ENCODE peak calls at places on chromosomes 7 and 10, in nine cellular contexts. One of them, this sample, is unnamed.

GRCh38 chr10:103502849-103503660 is 9.6 kb downstream of the NEURL1 start:
- DNase-seq in heart left ventricle: no peak
- DNase-seq in body of pancreas: no peak
- DNase-seq in breast epithelium: no peak
- DNase-seq in Peyer's patch: no peak
- DNase-seq in suprapubic skin: no peak
- DNase-seq in K562: no peak
- DNase-seq in spleen: peak; percentile 63
- DNase-seq in HCT116: no peak
- DNase-seq in this sample: no peak

GRCh38 chr7:29622335-29623265 is 59.0 kb downstream of the PRR15 start:
- DNase-seq in heart left ventricle: no peak
- DNase-seq in body of pancreas: no peak
- DNase-seq in breast epithelium: no peak
- DNase-seq in Peyer's patch: no peak
- DNase-seq in suprapubic skin: no peak
- DNase-seq in K562: no peak
- DNase-seq in spleen: no peak
- DNase-seq in HCT116: peak; percentile 83
- DNase-seq in this sample: no peak

GRCh38 chr10:101014230-101014884 is 14.7 kb downstream of the LZTS2 start:
- DNase-seq in heart left ventricle: peak; percentile 78
- DNase-seq in body of pancreas: peak; percentile 81
- DNase-seq in breast epithelium: peak; percentile 85
- DNase-seq in Peyer's patch: peak; percentile 87
- DNase-seq in suprapubic skin: peak; percentile 90
- DNase-seq in K562: peak; percentile 65
- DNase-seq in spleen: peak; percentile 93
- DNase-seq in HCT116: no peak
- DNase-seq in this sample: peak; percentile 73

GRCh38 chr10:120931999-120932398 is 80.8 kb downstream of the WDR11 start:
- DNase-seq in heart left ventricle: no peak
- DNase-seq in body of pancreas: no peak
- DNase-seq in breast epithelium: no peak
- DNase-seq in Peyer's patch: no peak
- DNase-seq in suprapubic skin: no peak
- DNase-seq in K562: no peak
- DNase-seq in spleen: no peak
- DNase-seq in HCT116: no peak
- DNase-seq in this sample: no peak

GRCh38 chr7:99459087-99459486 is 6.9 kb downstream of the ATP5MF start:
- DNase-seq in heart left ventricle: no peak
- DNase-seq in body of pancreas: no peak
- DNase-seq in breast epithelium: no peak
- DNase-seq in Peyer's patch: no peak
- DNase-seq in suprapubic skin: no peak
- DNase-seq in K562: no peak
- DNase-seq in spleen: no peak
- DNase-seq in HCT116: no peak
- DNase-seq in this sample: no peak

GRCh38 chr10:67284589-67284988 is 358.8 kb downstream of the LRRTM3 start:
- DNase-seq in heart left ventricle: no peak
- DNase-seq in body of pancreas: no peak
- DNase-seq in breast epithelium: no peak
- DNase-seq in Peyer's patch: no peak
- DNase-seq in suprapubic skin: no peak
- DNase-seq in K562: no peak
- DNase-seq in spleen: no peak
- DNase-seq in HCT116: no peak
- DNase-seq in this sample: no peak

GRCh38 chr7:153567426-153567825 is 484.8 kb upstream of the DPP6 start:
- DNase-seq in heart left ventricle: peak; percentile 66
- DNase-seq in body of pancreas: peak; percentile 16
- DNase-seq in breast epithelium: no peak
- DNase-seq in Peyer's patch: no peak
- DNase-seq in suprapubic skin: no peak
- DNase-seq in K562: no peak
- DNase-seq in spleen: no peak
- DNase-seq in HCT116: no peak
- DNase-seq in this sample: no peak

GRCh38 chr10:87923233-87923632 is 59.8 kb downstream of the PTEN start:
- DNase-seq in heart left ventricle: no peak
- DNase-seq in body of pancreas: no peak
- DNase-seq in breast epithelium: no peak
- DNase-seq in Peyer's patch: no peak
- DNase-seq in suprapubic skin: no peak
- DNase-seq in K562: no peak
- DNase-seq in spleen: no peak
- DNase-seq in HCT116: no peak
- DNase-seq in this sample: no peak

GRCh38 chr7:157427811-157428553 is 91.2 kb downstream of the DNAJB6 start:
- DNase-seq in heart left ventricle: peak; percentile 17
- DNase-seq in body of pancreas: peak; percentile 8
- DNase-seq in breast epithelium: no peak
- DNase-seq in Peyer's patch: no peak
- DNase-seq in suprapubic skin: no peak
- DNase-seq in K562: no peak
- DNase-seq in spleen: peak; percentile 62
- DNase-seq in HCT116: no peak
- DNase-seq in this sample: no peak

GRCh38 chr7:2763607-2764006 is 75.6 kb downstream of the AMZ1 start:
- DNase-seq in heart left ventricle: no peak
- DNase-seq in body of pancreas: no peak
- DNase-seq in breast epithelium: no peak
- DNase-seq in Peyer's patch: no peak
- DNase-seq in suprapubic skin: no peak
- DNase-seq in K562: no peak
- DNase-seq in spleen: no peak
- DNase-seq in HCT116: no peak
- DNase-seq in this sample: no peak

GRCh38 chr7:101968720-101969466 is 151.5 kb downstream of the CUX1 start:
- DNase-seq in heart left ventricle: no peak
- DNase-seq in body of pancreas: no peak
- DNase-seq in breast epithelium: no peak
- DNase-seq in Peyer's patch: no peak
- DNase-seq in suprapubic skin: no peak
- DNase-seq in K562: no peak
- DNase-seq in spleen: peak; percentile 32
- DNase-seq in HCT116: no peak
- DNase-seq in this sample: no peak

GRCh38 chr7:44754802-44755697 is 6.4 kb downstream of the ZMIZ2 start:
- DNase-seq in heart left ventricle: no peak
- DNase-seq in body of pancreas: no peak
- DNase-seq in breast epithelium: no peak
- DNase-seq in Peyer's patch: peak; percentile 45
- DNase-seq in suprapubic skin: no peak
- DNase-seq in K562: no peak
- DNase-seq in spleen: peak; percentile 67
- DNase-seq in HCT116: no peak
- DNase-seq in this sample: no peak

GRCh38 chr7:13467111-13467547 is 522.3 kb downstream of the ETV1 start:
- DNase-seq in heart left ventricle: no peak
- DNase-seq in body of pancreas: no peak
- DNase-seq in breast epithelium: no peak
- DNase-seq in Peyer's patch: no peak
- DNase-seq in suprapubic skin: no peak
- DNase-seq in K562: no peak
- DNase-seq in spleen: no peak
- DNase-seq in HCT116: no peak
- DNase-seq in this sample: no peak

GRCh38 chr7:85125160-85125559 is 61.7 kb downstream of the SEMA3D start:
- DNase-seq in heart left ventricle: no peak
- DNase-seq in body of pancreas: no peak
- DNase-seq in breast epithelium: no peak
- DNase-seq in Peyer's patch: no peak
- DNase-seq in suprapubic skin: no peak
- DNase-seq in K562: no peak
- DNase-seq in spleen: no peak
- DNase-seq in HCT116: no peak
- DNase-seq in this sample: no peak
- TF ChIP-seq POLR2A in heart left ventricle: no peak
- TF ChIP-seq POLR2A in body of pancreas: no peak
- TF ChIP-seq POLR2A in breast epithelium: no peak
- TF ChIP-seq POLR2A in Peyer's patch: no peak
- TF ChIP-seq POLR2A in suprapubic skin: no peak
- TF ChIP-seq POLR2A in K562: no peak
- TF ChIP-seq POLR2A in spleen: no peak
- TF ChIP-seq POLR2A in HCT116: no peak
- TF ChIP-seq POLR2A in this sample: no peak

DNA sequence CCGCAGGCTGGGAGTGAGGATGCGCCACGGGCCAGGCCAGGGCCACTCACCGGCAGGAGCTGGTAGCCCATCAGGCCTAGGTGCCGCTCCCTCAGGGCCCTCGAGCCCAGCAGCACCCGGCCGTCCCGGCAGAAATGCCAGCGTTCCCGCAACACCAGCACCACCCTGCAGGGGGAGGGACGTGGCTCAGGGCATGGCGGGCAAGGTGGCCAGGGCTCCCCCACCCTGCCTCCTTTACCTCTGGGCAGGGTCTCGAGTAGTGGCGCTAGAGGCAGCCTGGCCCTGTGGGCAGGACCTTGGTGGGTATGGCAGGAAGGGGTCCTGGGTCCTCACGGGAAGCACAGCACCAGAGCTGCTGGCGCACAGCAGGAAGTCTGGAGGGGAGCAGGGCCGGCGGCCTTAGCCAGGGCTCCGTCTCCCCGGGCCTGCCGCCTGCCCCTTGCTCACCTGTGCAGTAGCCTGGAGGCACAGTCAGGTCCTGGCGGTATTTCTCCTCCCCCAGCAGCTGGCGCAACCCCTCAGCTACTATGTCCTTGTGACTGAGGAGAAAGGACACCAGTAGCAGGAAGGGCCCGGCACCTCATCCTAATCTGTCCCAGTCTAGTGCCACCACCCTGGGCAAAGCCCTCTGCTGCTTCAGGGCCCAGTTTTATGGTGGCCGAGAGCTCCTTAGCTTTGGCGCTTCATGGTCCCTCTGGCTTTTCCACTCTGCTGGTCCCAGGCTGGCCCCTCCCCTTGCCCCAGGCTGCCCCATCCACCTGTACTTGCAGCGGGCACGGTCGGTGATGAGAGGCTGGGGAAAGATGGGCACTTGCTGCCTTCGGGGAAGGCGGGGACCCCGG is 3.5 kb downstream of the FASTK start:
- DNase-seq in heart left ventricle: peak; percentile 57
- DNase-seq in body of pancreas: peak; percentile 37
- DNase-seq in breast epithelium: no peak
- DNase-seq in Peyer's patch: peak; percentile 51
- DNase-seq in suprapubic skin: no peak
- DNase-seq in K562: no peak
- DNase-seq in spleen: peak; percentile 71
- DNase-seq in HCT116: no peak
- DNase-seq in this sample: no peak
- TF ChIP-seq CTCF in heart left ventricle: peak; percentile 20
- TF ChIP-seq CTCF in body of pancreas: peak; percentile 14
- TF ChIP-seq CTCF in breast epithelium: no peak
- TF ChIP-seq CTCF in Peyer's patch: no peak
- TF ChIP-seq CTCF in suprapubic skin: no peak
- TF ChIP-seq CTCF in K562: peak; percentile 39
- TF ChIP-seq CTCF in spleen: no peak
- TF ChIP-seq CTCF in HCT116: no peak
- TF ChIP-seq CTCF in this sample: no peak

GRCh38 chr7:25564980-25565379 is 336.7 kb upstream of the NPVF start:
- DNase-seq in heart left ventricle: no peak
- DNase-seq in body of pancreas: no peak
- DNase-seq in breast epithelium: no peak
- DNase-seq in Peyer's patch: no peak
- DNase-seq in suprapubic skin: no peak
- DNase-seq in K562: no peak
- DNase-seq in spleen: no peak
- DNase-seq in HCT116: no peak
- DNase-seq in this sample: no peak
- H3K27ac ChIP-seq in heart left ventricle: no peak overlapping the region
- H3K27ac ChIP-seq in body of pancreas: no peak overlapping the region
- H3K27ac ChIP-seq in breast epithelium: no peak overlapping the region
- H3K27ac ChIP-seq in Peyer's patch: no peak overlapping the region
- H3K27ac ChIP-seq in suprapubic skin: no peak overlapping the region
- H3K27ac ChIP-seq in K562: no peak overlapping the region
- H3K27ac ChIP-seq in spleen: no peak overlapping the region
- H3K27ac ChIP-seq in HCT116: no peak overlapping the region
- H3K27ac ChIP-seq in this sample: no peak overlapping the region

GRCh38 chr10:81071087-81071796 is 533.5 kb downstream of the SH2D4B start:
- DNase-seq in heart left ventricle: no peak
- DNase-seq in body of pancreas: no peak
- DNase-seq in breast epithelium: no peak
- DNase-seq in Peyer's patch: no peak
- DNase-seq in suprapubic skin: no peak
- DNase-seq in K562: no peak
- DNase-seq in spleen: no peak
- DNase-seq in HCT116: no peak
- DNase-seq in this sample: no peak
- TF ChIP-seq POLR2A in heart left ventricle: no peak
- TF ChIP-seq POLR2A in body of pancreas: no peak
- TF ChIP-seq POLR2A in breast epithelium: no peak
- TF ChIP-seq POLR2A in Peyer's patch: no peak
- TF ChIP-seq POLR2A in suprapubic skin: no peak
- TF ChIP-seq POLR2A in K562: no peak
- TF ChIP-seq POLR2A in spleen: no peak
- TF ChIP-seq POLR2A in HCT116: no peak
- TF ChIP-seq POLR2A in this sample: no peak

This sample was measured in prostate gland.